ENCODE peak calls at places on chromosomes 4 and X, in seven cellular contexts. S is HepG2; L is heart right ventricle; Z is WERI-Rb-1; H is smooth muscle cell of the brain vasculature; R is stimulated activated CD8-positive, alpha-beta memory T cell treated with anti-CD3 and anti-CD28 coated beads, Interleukin-4, amount 100 ng/mL, for 24 hours; X is head of caudate nucleus. Q is an unnamed sample.

GRCh38 chr4:124202106-124202505 is 510.4 kb downstream of the ANKRD50 start:
- DNase-seq in Z (no peak), R (no peak), X (no peak), L (no peak), H (no peak), S (no peak), Q (no peak)

GRCh38 chr4:56426273-56426672 is 9.1 kb downstream of the PPAT start:
- DNase-seq in H (no peak), X (no peak), S (no peak), R (no peak), L (no peak), Z (no peak), Q (no peak)

GRCh38 chr4:107719211-107719926 is 665 bp downstream of the PAPSS1 start:
- DNase-seq in Z (no peak), R (no peak), H (no peak), S (peak), X (no peak), L (no peak), Q (no peak)

GRCh38 chr4:137621056-137621455 is 88.8 kb upstream of the PCDH18 start:
- DNase-seq in Z (peak), X (no peak), H (no peak), S (no peak), L (no peak), R (no peak), Q (no peak)

GRCh38 chrX:40092808-40093435 is 4.8 kb downstream of the BCOR start:
- DNase-seq in R (no peak), S (no peak), L (no peak), H (no peak), Z (no peak), X (no peak), Q (no peak)

GRCh38 chr4:2253160-2254084 is 8.5 kb downstream of the MXD4 start:
- DNase-seq in Z (no peak), R (no peak), L (peak), X (no peak), H (no peak), S (no peak), Q (no peak)

GRCh38 chrX:10111364-10112148 is 45.2 kb upstream of the CLCN4 start:
- DNase-seq in S (peak), L (no peak), H (no peak), R (peak), X (peak), Z (no peak), Q (no peak)

GRCh38 chr4:179145746-179146530 is 1703.7 kb upstream of the AGA start:
- DNase-seq in R (no peak), H (no peak), Z (no peak), X (no peak), S (no peak), L (no peak), Q (no peak)

GRCh38 chrX:115531818-115532403 is 29.1 kb upstream of the PLS3 start:
- DNase-seq in R (no peak), X (no peak), H (no peak), S (no peak), Z (no peak), L (no peak), Q (no peak)

GRCh38 chr4:38082424-38083374 is 122.5 kb downstream of the PTTG2 start:
- DNase-seq in S (no peak), Z (no peak), R (no peak), L (no peak), H (no peak), X (no peak), Q (no peak)

GRCh38 chr4:39706334-39706733 is 8.4 kb downstream of the UBE2K start:
- DNase-seq in S (peak), L (peak), X (no peak), Z (no peak), H (no peak), R (no peak), Q (no peak)

GRCh38 chr4:125573368-125573767 is 258.6 kb downstream of the FAT4 start:
- DNase-seq in H (no peak), X (no peak), S (no peak), Z (no peak), L (no peak), R (no peak), Q (no peak)

GRCh38 chr4:55973650-55974049 is 24.9 kb downstream of the CEP135 start:
- DNase-seq in S (no peak), Z (no peak), R (no peak), X (no peak), H (no peak), L (no peak), Q (no peak)

Q was measured in Panc1.